ENCODE peak calls at places on chromosomes 2 and 18, in ten cellular contexts. J, M, U, I, K, X, Y, B, W and T are unnamed samples.

GRCh38 chr2:42844366-42844765 is 52.0 kb upstream of the HAAO start:
- DNase-seq in J (no peak), U (no peak), M (no peak), X (no peak), B (no peak), W (no peak), K (no peak), I (no peak), Y (no peak), T (no peak)

GRCh38 chr2:47004905-47005495 is 89.4 kb upstream of the MCFD2 start:
- DNase-seq in I (no peak), X (no peak), W (no peak), K (no peak), Y (no peak), M (no peak), B (no peak), U (no peak), J (no peak), T (no peak)

GRCh38 chr2:232980683-232981082 is 32.4 kb downstream of the NGEF start:
- DNase-seq in K (no peak), B (no peak), I (no peak), W (no peak), U (no peak), Y (no peak), J (no peak), X (no peak), M (no peak), T (peak)

GRCh38 chr2:156394033-156394741 is 42.0 kb upstream of the GPD2 start:
- DNase-seq in X (no peak), K (no peak), U (no peak), M (no peak), W (no peak), B (no peak), J (peak), I (no peak), Y (no peak), T (no peak)

GRCh38 chr2:33620-34019 is 12.7 kb downstream of the FAM110C start:
- DNase-seq in J (no peak), M (no peak), K (no peak), Y (no peak), U (no peak), W (no peak), X (no peak), I (no peak), B (no peak), T (no peak)

GRCh38 chr18:8699126-8699525 is 6.2 kb upstream of the MTCL1 start:
- DNase-seq in M (no peak), U (no peak), B (no peak), K (no peak), W (no peak), X (no peak), I (no peak), J (no peak), Y (no peak), T (no peak)

GRCh38 chr2:118806797-118807667 is 40.4 kb downstream of the EN1 start:
- DNase-seq in M (peak), W (no peak), J (peak), K (no peak), Y (no peak), B (no peak), I (peak), X (no peak), U (no peak), T (no peak)

GRCh38 chr2:106057206-106057605 is 136.9 kb downstream of the UXS1 start:
- DNase-seq in J (no peak), K (no peak), M (no peak), Y (no peak), I (no peak), B (no peak), X (no peak), W (no peak), U (no peak), T (no peak)

GRCh38 chr18:10499230-10499629 is 26.6 kb upstream of the NAPG start:
- DNase-seq in U (no peak), Y (no peak), M (no peak), W (no peak), B (no peak), I (no peak), J (no peak), K (no peak), X (no peak), T (no peak)

GRCh38 chr2:40178171-40178778 is 273.6 kb downstream of the SLC8A1 start:
- DNase-seq in U (no peak), Y (no peak), X (no peak), W (no peak), I (no peak), B (no peak), M (no peak), K (no peak), J (no peak), T (no peak)

GRCh38 chr2:65204461-65205230 is 23.0 kb upstream of the ACTR2 start:
- DNase-seq in K (no peak), U (no peak), I (no peak), M (no peak), W (no peak), Y (no peak), B (peak), X (no peak), J (peak), T (no peak)

DNA sequence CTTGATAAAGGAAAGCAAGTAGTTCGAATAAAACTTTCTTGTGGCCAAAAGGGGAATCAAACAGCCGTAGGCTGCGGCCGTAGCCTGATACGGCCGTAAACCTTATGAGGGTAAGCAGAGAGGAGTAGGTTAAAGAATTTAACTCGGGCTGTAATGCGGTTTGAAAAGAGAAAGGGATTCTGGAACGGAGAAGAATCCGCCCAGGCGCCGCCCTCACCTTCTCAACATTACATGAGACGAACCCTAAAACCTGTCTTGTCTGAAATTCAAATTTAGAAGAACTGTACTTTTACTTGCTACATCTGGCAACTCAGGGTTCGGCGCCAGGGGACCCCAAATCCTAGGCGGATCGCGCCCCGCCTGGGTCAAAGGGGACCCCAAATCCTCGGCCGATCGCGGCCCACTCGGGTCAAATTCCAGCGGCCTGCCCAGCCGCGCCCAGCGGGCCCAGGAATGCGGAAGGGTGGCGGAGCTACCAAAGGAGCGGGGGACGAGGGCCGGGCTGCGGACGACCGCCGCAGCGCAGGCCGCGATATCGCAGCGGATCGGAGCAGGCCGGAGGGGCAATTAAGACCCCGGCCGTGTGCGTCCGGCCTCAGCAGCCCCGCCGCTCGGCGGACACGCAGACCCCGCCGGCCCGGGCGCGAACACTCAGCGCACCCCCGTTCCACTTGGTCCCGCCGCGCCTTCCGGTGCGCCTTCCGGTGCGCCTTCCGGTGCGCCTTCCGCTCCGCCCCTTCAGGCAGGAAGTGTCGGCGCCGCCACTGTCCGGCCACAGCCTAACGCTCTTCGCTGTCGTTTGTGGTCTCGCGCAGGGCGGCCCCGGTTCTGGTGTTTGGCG is at the start of gene MYL12B:
- DNase-seq in K (peak), J (peak), M (peak), W (peak), U (peak), I (peak), Y (peak), X (peak), B (peak), T (peak)
- TF ChIP-seq CTCF in K (peak), J (no peak), M (no peak), W (peak), U (peak), I (no peak), Y (peak), X (no peak), B (no peak), T (no peak)

GRCh38 chr18:74310411-74310810 is 5.2 kb upstream of the C18orf63 start:
- DNase-seq in X (no peak), I (no peak), W (no peak), J (no peak), B (no peak), Y (no peak), K (no peak), U (no peak), M (no peak), T (no peak)
- TF ChIP-seq CTCF in X (no peak), I (no peak), W (peak), J (peak), B (peak), Y (no peak), K (no peak), U (peak), M (peak), T (no peak)

DNA sequence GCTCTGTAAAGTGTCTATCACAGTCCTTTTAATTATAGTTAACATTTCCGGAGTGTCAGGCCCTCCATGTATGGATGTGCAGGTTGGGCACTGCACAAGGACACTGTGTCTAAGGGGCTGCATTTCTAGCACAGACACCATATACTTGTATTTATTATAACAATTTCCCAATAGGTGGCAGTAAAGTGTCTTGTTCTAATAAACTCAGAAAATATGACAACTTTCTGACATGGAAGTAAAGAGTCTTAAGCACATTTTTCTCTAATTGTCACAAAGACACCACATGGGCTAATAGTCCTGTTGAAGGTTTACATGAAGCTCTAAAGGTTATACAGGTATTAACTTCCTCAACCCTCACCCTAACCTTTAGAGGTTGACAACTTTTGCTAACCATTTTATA is 156.6 kb downstream of the DYSF start:
- DNase-seq in B (no peak), U (no peak), J (no peak), M (no peak), K (peak), W (no peak), Y (no peak), I (no peak), X (peak), T (no peak)
- TF ChIP-seq CTCF in B (peak), U (peak), J (peak), M (no peak), K (peak), W (peak), Y (peak), I (no peak), X (peak), T (peak)

GRCh38 chr2:101038455-101039255 is 36.6 kb downstream of the RPL31 start:
- DNase-seq in U (no peak), B (no peak), I (no peak), M (no peak), J (no peak), W (no peak), Y (no peak), K (no peak), X (no peak), T (no peak)
- TF ChIP-seq CTCF in U (peak), B (peak), I (peak), M (peak), J (no peak), W (peak), Y (no peak), K (peak), X (peak), T (peak)

DNA sequence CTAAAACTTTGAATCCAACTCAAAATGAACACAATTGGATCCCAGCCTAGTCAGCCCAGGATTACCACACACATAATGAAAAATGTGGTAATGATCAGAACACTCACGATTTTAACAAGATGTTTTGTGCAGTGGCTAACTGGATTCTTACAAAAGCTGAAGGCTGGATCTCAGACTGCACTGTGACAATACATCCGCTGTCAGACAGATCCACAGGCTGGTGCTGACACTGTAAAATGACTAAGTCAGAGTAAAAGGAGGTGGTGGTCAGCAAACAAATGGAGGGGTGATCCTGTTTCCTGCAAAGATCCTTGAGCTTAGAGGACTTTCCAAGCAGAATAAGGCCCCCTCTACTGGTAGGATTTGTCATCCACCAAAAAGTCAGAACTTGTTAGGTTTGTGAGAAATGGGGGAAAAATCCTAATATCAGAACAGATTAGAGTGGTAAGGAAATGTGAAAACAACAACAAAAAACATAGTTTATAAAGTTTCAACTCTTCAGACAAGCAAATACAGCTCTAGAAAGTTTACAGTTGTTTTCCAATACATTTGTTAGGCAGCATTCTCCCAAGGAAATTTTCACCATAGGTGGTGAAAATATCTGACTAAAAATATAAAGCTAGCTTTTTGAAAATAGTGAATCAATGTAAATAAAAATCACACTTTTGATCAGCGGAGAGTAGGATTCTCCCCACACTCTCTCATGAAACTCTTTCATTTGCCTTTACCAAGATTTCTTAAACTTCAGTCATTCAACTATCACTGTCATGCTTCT is 211.9 kb downstream of the AGPS start:
- DNase-seq in K (no peak), U (no peak), W (no peak), Y (peak), J (no peak), X (peak), M (peak), I (peak), B (no peak), T (no peak)
- TF ChIP-seq CTCF in K (peak), U (peak), W (peak), Y (peak), J (peak), X (peak), M (peak), I (peak), B (peak), T (peak)

DNA sequence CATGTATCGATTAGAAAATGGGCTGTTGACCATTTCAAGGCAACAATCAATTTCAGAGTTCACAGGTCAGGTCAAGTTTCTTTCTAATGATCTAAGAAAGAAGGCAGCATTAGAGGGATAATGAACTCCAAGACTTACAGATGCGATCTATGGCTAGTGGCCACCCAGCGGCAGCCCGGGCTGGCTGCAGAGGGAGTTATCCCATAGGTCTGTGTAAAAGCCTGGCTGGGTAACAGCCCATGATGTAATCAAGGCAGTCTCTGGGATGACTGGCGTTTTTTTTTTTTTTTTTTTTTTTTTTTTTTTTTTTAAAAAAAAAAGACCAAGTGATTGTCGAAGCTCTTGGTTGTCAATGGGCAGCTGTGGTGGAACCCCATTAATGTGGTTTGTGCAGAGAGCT is 171.1 kb upstream of the SKOR2 start:
- DNase-seq in I (peak), W (no peak), B (no peak), U (no peak), K (no peak), X (no peak), Y (no peak), M (peak), J (peak), T (no peak)
- TF ChIP-seq CTCF in I (peak), W (no peak), B (no peak), U (no peak), K (no peak), X (no peak), Y (no peak), M (no peak), J (no peak), T (no peak)

GRCh38 chr2:127107622-127107999 is 657 bp upstream of the BIN1 start:
- DNase-seq in B (no peak), I (no peak), J (no peak), X (peak), Y (no peak), M (no peak), K (no peak), W (no peak), U (no peak), T (peak)
- TF ChIP-seq CTCF in B (peak), I (no peak), J (no peak), X (no peak), Y (no peak), M (peak), K (no peak), W (no peak), U (peak), T (no peak)

DNA sequence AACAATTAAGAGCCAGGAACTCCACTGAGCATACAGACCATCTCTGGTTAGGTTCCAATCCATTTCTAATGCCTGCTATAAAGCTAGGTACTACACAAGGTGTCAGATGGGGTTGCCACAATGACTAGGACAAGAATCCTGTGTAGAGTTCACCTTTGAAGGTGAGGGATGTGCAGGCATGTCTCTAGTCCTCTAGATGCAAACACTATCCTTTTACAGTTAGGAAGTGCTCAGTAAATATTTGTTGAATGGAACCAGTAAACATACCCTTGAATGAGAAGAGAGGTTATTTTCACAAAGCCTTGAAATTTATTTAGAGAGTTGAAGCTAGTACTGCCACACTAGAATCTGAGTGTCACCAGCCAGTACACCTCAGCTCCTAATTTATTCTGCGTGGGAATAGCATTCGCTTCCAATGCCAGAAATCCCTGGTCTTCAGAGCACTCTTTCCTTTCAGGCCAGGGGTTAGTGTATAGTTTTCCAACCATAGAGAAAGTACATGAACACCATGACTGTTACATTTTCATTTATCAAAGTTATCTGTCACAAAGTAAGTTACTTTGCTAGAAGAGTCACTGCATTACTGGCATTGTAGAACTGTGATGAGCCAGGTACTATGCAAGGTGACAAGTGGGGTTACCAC is 48.3 kb downstream of the STAT1 start:
- DNase-seq in Y (no peak), X (no peak), K (no peak), M (no peak), U (no peak), W (no peak), I (no peak), B (no peak), J (no peak), T (no peak)
- TF ChIP-seq CTCF in Y (no peak), X (no peak), K (no peak), M (no peak), U (no peak), W (no peak), I (no peak), B (no peak), J (no peak), T (no peak)